ENCODE peak calls at places on chromosomes 2 and 18, in seven cellular contexts. U is CD8-positive, alpha-beta T cell; V is PC-9; P is pancreas; Q is aorta; L is tibial artery; M is left lung. Z is an unnamed sample.

GRCh38 chr2:239724851-239725550 is 300.1 kb downstream of the NDUFA10 start:
- DNase-seq in U (no peak), V (no peak), Q (no peak), L (no peak), M (no peak), P (no peak), Z (no peak)

GRCh38 chr18:55404811-55405654 is 183.0 kb downstream of the TCF4 start:
- DNase-seq in M (no peak), P (no peak), L (no peak), U (no peak), Q (no peak), V (no peak), Z (no peak)

GRCh38 chr2:230920167-230920566 is 4.9 kb downstream of the GPR55 start:
- DNase-seq in Q (no peak), U (no peak), L (no peak), M (no peak), V (no peak), P (no peak), Z (no peak)

GRCh38 chr18:12408247-12408869 is 629 bp downstream of the PRELID3A start:
- DNase-seq in Q (no peak), P (no peak), M (no peak), L (no peak), U (no peak), V (no peak), Z (peak)

GRCh38 chr2:188244383-188244782 is 47.3 kb upstream of the GULP1 start:
- DNase-seq in V (no peak), Q (no peak), M (no peak), L (no peak), U (no peak), P (no peak), Z (no peak)

GRCh38 chr2:98769784-98770183 is 38.9 kb upstream of the MGAT4A start:
- DNase-seq in U (peak), L (no peak), Q (no peak), V (peak), M (no peak), P (peak), Z (peak)

GRCh38 chr2:239563561-239563960 is 162.7 kb upstream of the HDAC4 start:
- DNase-seq in M (no peak), P (no peak), L (no peak), U (no peak), V (no peak), Q (peak), Z (no peak)

GRCh38 chr2:166365803-166366420 is 9.8 kb downstream of the SCN9A start:
- DNase-seq in U (no peak), V (no peak), P (peak), L (no peak), Q (no peak), M (no peak), Z (no peak)

GRCh38 chr2:135657806-135658582 is 83.7 kb upstream of the UBXN4 start:
- DNase-seq in U (peak), V (no peak), L (no peak), Q (no peak), M (no peak), P (no peak), Z (peak)

GRCh38 chr2:101559576-101559975 is 84.7 kb upstream of the RFX8 start:
- DNase-seq in U (no peak), Q (peak), V (peak), L (no peak), M (no peak), P (no peak), Z (no peak)

GRCh38 chr2:216215991-216216390 is 106.8 kb downstream of the XRCC5 start:
- DNase-seq in V (no peak), Q (no peak), P (no peak), M (no peak), U (no peak), L (no peak), Z (no peak)

GRCh38 chr2:196801986-196802385 is 2.5 kb upstream of the GTF3C3 start:
- DNase-seq in U (no peak), Q (no peak), M (no peak), L (no peak), V (no peak), P (no peak), Z (no peak)

GRCh38 chr18:49304746-49305145 is 155.7 kb downstream of the DYM start:
- DNase-seq in U (no peak), L (no peak), V (no peak), M (no peak), P (no peak), Q (no peak), Z (no peak)

GRCh38 chr18:13451661-13452447 is 233.3 kb downstream of the LDLRAD4 start:
- DNase-seq in P (no peak), M (no peak), Q (no peak), V (no peak), U (no peak), L (no peak), Z (no peak)

GRCh38 chr2:150491943-150492342 is 4.5 kb upstream of the RND3 start:
- DNase-seq in V (no peak), M (no peak), L (no peak), P (no peak), U (no peak), Q (no peak), Z (no peak)

GRCh38 chr2:172285010-172285621 is 142.3 kb upstream of the ITGA6 start:
- DNase-seq in L (no peak), Q (no peak), P (no peak), M (no peak), U (no peak), V (peak), Z (no peak)

GRCh38 chr2:144081272-144081671 is 438.6 kb downstream of the ZEB2 start:
- DNase-seq in M (no peak), Q (no peak), P (no peak), L (no peak), U (no peak), V (no peak), Z (no peak)

GRCh38 chr2:152542995-152543481 is 174.2 kb downstream of the PRPF40A start:
- DNase-seq in V (peak), U (no peak), Q (no peak), L (no peak), M (no peak), P (no peak), Z (no peak)

GRCh38 chr2:225074366-225074765 is 32.1 kb upstream of the DOCK10 start:
- DNase-seq in M (no peak), L (no peak), Q (no peak), P (no peak), V (no peak), U (no peak), Z (no peak)

GRCh38 chr2:70328921-70329561 is 27.2 kb upstream of the FAM136A start:
- DNase-seq in P (peak), M (peak), L (no peak), V (peak), Q (no peak), U (no peak), Z (no peak)

GRCh38 chr2:59174536-59175243 is 933.6 kb upstream of the FANCL start:
- DNase-seq in P (no peak), M (no peak), V (no peak), Q (no peak), L (no peak), U (no peak), Z (no peak)

GRCh38 chr2:45812039-45812500 is 160.6 kb downstream of the PRKCE start:
- DNase-seq in V (peak), Q (no peak), M (no peak), P (no peak), L (no peak), U (no peak), Z (no peak)

GRCh38 chr18:62655520-62656219 is 59.7 kb upstream of the PHLPP1 start:
- DNase-seq in V (no peak), M (no peak), P (no peak), Q (no peak), U (no peak), L (no peak), Z (no peak)

DNA sequence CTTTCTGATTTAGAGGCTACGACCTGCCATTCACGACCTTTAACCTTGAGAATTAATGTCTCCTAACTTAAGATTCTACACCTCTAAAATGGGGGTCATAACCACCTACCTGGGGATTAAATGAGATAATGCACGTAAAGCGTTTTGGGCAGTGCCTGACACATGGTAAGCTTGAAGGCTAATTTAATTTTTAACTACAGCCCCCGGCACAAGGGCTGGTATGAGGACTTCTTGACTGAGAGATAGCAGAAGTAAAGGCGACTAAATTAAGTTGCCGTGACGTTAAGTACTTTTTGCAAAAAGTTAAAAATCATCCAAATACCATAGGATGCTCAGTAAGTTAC is 549 bp downstream of the MRPL35 start:
- DNase-seq in P (no peak), Q (no peak), U (no peak), M (no peak), V (no peak), L (no peak), Z (no peak)
- H3K27ac ChIP-seq in P (peak), Q (no peak), U (peak), M (peak), V (peak), L (peak), Z (peak)

DNA sequence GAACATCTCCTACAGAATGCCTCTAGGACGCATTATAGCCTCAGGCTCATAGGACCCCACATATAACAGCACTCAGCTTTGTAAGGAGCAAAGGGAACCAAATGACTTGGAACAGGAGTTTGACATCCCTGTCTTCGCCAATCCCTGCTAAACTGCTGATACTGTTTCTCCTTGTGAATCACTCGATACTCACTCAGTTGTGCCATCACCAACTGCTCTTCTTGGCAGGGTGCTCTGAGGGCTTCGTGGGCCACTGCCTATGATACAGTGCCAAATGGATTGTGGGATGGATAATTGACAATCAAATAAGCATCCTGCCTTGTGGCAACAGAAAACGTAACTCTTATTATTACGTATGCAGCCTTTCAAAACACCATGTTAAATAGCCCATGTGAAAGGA is 396.3 kb downstream of the RIT2 start:
- DNase-seq in P (no peak), M (no peak), Q (no peak), U (no peak), L (no peak), V (no peak), Z (no peak)
- H3K4me3 ChIP-seq in P (no peak), M (no peak), Q (no peak), U (no peak), L (no peak), V (no peak), Z (no peak)

DNA sequence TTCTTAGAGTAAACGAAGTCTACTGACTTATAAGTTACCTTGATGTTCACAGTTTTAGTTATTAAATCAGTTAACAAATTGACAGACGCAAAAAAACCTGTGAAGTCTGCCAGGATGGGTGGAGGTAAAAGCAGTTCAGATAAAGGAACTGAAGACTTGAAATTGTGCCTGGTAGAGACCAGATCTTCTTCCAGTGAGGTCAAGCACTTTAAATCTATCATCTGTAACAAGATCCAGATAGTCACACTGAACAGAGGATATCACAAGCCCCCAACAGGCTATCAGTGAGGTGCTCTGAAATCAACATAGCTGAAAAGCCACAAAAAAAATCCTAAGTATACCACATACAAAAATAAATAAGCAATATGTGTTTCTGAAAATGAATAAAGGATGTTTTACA is 23.6 kb downstream of the DSG4 start:
- DNase-seq in V (no peak), M (no peak), P (no peak), U (no peak), L (no peak), Q (no peak), Z (no peak)
- H3K27ac ChIP-seq in V (no peak), M (no peak), P (no peak), U (no peak), L (no peak), Q (no peak), Z (no peak)

GRCh38 chr18:31499157-31499524 is 1.2 kb downstream of the DSG2 start:
- DNase-seq in V (no peak), L (no peak), M (no peak), P (no peak), Q (no peak), U (no peak), Z (no peak)
- H3K4me3 ChIP-seq in V (peak), L (no peak), M (peak), P (no peak), Q (no peak), U (no peak), Z (no peak)

GRCh38 chr2:234491281-234491680 is 5.6 kb downstream of the ARL4C start:
- DNase-seq in L (no peak), V (no peak), Q (no peak), M (no peak), P (no peak), U (no peak), Z (no peak)
- H3K27ac ChIP-seq in L (no peak), V (no peak), Q (no peak), M (no peak), P (no peak), U (peak), Z (peak)

GRCh38 chr2:119525574-119525973 is 1.3 kb upstream of the SCTR start:
- DNase-seq in L (no peak), Q (no peak), P (no peak), V (no peak), M (no peak), U (no peak), Z (no peak)

GRCh38 chr2:119523383-119523958 is 812 bp downstream of the SCTR start:
- DNase-seq in Q (no peak), V (no peak), L (no peak), U (no peak), M (no peak), P (no peak), Z (no peak)

GRCh38 chr2:119521437-119521825 is 2.9 kb downstream of the SCTR start:
- DNase-seq in M (no peak), U (no peak), P (no peak), Q (no peak), V (no peak), L (no peak), Z (no peak)

GRCh38 chr2:119522561-119523110 is 1.6 kb downstream of the SCTR start:
- DNase-seq in L (no peak), V (no peak), M (no peak), P (peak), Q (no peak), U (no peak), Z (no peak)

GRCh38 chr2:119523959-119524694 is at the start of gene SCTR:
- DNase-seq in U (no peak), V (no peak), L (no peak), Q (no peak), P (peak), M (peak), Z (no peak)
- H3K4me3 ChIP-seq in U (no peak), V (no peak), L (no peak), Q (no peak), P (peak), M (peak), Z (no peak)

GRCh38 chr2:60886962-60887361 is 5.6 kb downstream of the REL start:
- DNase-seq in M (no peak), P (no peak), Q (no peak), L (no peak), V (no peak), U (no peak), Z (no peak)
- H3K27ac ChIP-seq in M (no peak), P (peak), Q (no peak), L (no peak), V (no peak), U (no peak), Z (no peak)

DNA sequence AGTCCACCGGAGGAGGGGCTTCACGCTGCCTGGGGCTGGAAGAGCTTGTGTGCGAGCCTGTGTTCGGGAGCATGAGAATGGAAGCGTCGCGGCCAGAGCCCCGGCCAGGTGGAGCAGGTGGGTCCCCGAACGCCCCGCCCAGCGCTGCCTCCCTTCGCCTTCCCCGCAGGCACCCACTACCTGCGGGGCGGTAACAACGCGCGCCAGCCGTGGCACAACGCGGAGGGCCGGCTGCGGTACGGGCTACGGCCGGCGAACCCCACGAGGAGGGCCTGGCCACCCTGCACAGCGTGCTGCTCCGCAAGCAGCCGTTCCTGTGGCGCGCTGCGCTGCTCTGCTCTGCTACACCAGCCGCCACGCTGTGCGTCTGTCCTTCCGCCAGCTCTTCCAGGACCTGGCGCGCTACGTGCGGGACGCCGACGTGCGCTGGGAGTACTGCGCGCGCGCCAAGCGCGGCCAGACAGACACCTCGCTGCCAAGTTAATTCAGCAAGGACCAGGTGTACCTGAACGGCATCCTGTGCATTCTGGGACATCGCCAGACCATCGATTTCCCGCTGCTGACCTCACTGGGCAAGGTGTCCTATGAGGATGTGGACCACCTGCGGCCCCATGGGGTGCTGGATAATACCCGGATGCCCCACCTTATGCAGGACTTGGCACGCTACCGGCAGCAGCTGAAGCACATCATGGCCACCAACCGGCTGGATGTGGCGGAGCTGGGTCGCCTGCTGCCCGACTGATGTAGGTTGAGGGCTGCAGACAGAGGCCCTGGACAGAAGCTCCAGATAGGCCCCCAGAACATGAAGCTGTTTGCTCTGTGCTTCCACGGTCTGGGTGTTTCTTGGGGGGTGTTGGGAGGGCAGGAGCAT is 200.6 kb downstream of the NAPG start:
- DNase-seq in M (peak), U (no peak), Q (no peak), V (no peak), P (peak), L (no peak), Z (no peak)
- H3K4me3 ChIP-seq in M (peak), U (no peak), Q (no peak), V (no peak), P (no peak), L (no peak), Z (no peak)

GRCh38 chr2:182618672-182619079 is 97.4 kb upstream of the DNAJC10 start:
- DNase-seq in U (no peak), M (no peak), P (no peak), V (no peak), Q (no peak), L (no peak), Z (no peak)
- H3K27ac ChIP-seq in U (no peak), M (no peak), P (no peak), V (no peak), Q (no peak), L (no peak), Z (no peak)

GRCh38 chr2:26623541-26624497 is 17.3 kb downstream of the CIB4 start:
- DNase-seq in Q (peak), M (peak), P (no peak), U (no peak), V (no peak), L (no peak), Z (no peak)
- H3K4me3 ChIP-seq in Q (no peak), M (no peak), P (no peak), U (no peak), V (no peak), L (no peak), Z (no peak)